ENCODE peak calls at places on chromosomes 5 and 9, in four cellular contexts. One of them, this sample, is unnamed.

GRCh38 chr5:36932699-36933098 is 56.1 kb downstream of the NIPBL start:
- DNase-seq in iPS DF 19.7: no peak
- DNase-seq in T-cell: no peak
- DNase-seq in aorta: no peak
- DNase-seq in this sample: no peak

GRCh38 chr9:1918642-1919041 is 96.5 kb upstream of the SMARCA2 start:
- DNase-seq in iPS DF 19.7: no peak
- DNase-seq in T-cell: no peak
- DNase-seq in aorta: no peak
- DNase-seq in this sample: no peak

GRCh38 chr5:10259916-10260315 is 9.8 kb downstream of the CCT5 start:
- DNase-seq in iPS DF 19.7: no peak
- DNase-seq in T-cell: no peak
- DNase-seq in aorta: no peak
- DNase-seq in this sample: no peak

GRCh38 chr9:89342948-89343347 is 24.6 kb downstream of the SECISBP2 start:
- DNase-seq in iPS DF 19.7: no peak
- DNase-seq in T-cell: no peak
- DNase-seq in aorta: no peak
- DNase-seq in this sample: no peak

GRCh38 chr9:129676970-129677369 is 11.5 kb downstream of the PRRX2 start:
- DNase-seq in iPS DF 19.7: no peak
- DNase-seq in T-cell: no peak
- DNase-seq in aorta: no peak
- DNase-seq in this sample: no peak

GRCh38 chr5:174827521-174827920 is 103.1 kb downstream of the MSX2 start:
- DNase-seq in iPS DF 19.7: no peak
- DNase-seq in T-cell: no peak
- DNase-seq in aorta: no peak
- DNase-seq in this sample: no peak

GRCh38 chr5:111722016-111722591 is 34.9 kb downstream of the NREP start:
- DNase-seq in iPS DF 19.7: no peak
- DNase-seq in T-cell: no peak
- DNase-seq in aorta: no peak
- DNase-seq in this sample: no peak

GRCh38 chr5:42641321-42642005 is 115.2 kb upstream of the CCDC152 start:
- DNase-seq in iPS DF 19.7: no peak
- DNase-seq in T-cell: no peak
- DNase-seq in aorta: no peak
- DNase-seq in this sample: no peak

GRCh38 chr5:78701795-78702406 is 53.3 kb upstream of the LHFPL2 start:
- DNase-seq in iPS DF 19.7: no peak
- DNase-seq in T-cell: no peak
- DNase-seq in aorta: no peak
- DNase-seq in this sample: no peak

GRCh38 chr9:79616013-79616412 is 44.2 kb downstream of the TLE4 start:
- DNase-seq in iPS DF 19.7: no peak
- DNase-seq in T-cell: no peak
- DNase-seq in aorta: no peak
- DNase-seq in this sample: no peak

GRCh38 chr5:173229381-173229959 is 5.5 kb downstream of the NKX2-5 start:
- DNase-seq in iPS DF 19.7: no peak
- DNase-seq in T-cell: no peak
- DNase-seq in aorta: no peak
- DNase-seq in this sample: no peak

GRCh38 chr9:134066923-134067851 is 639 bp downstream of the BRD3 start:
- DNase-seq in iPS DF 19.7: no peak
- DNase-seq in T-cell: peak; percentile 29
- DNase-seq in aorta: no peak
- DNase-seq in this sample: no peak

GRCh38 chr5:34804398-34804797 is 34.6 kb upstream of the TTC23L start:
- DNase-seq in iPS DF 19.7: no peak
- DNase-seq in T-cell: no peak
- DNase-seq in aorta: no peak
- DNase-seq in this sample: no peak

GRCh38 chr5:116011046-116011445 is 21.2 kb upstream of the ARL14EPL start:
- DNase-seq in iPS DF 19.7: no peak
- DNase-seq in T-cell: no peak
- DNase-seq in aorta: no peak
- DNase-seq in this sample: no peak

GRCh38 chr9:89657765-89658164 is 53.0 kb downstream of the GADD45G start:
- DNase-seq in iPS DF 19.7: no peak
- DNase-seq in T-cell: no peak
- DNase-seq in aorta: no peak
- DNase-seq in this sample: no peak

GRCh38 chr5:138275379-138275782 is 960 bp upstream of the GFRA3 start:
- DNase-seq in iPS DF 19.7: no peak
- DNase-seq in T-cell: no peak
- DNase-seq in aorta: no peak
- DNase-seq in this sample: no peak

GRCh38 chr9:114899461-114899860 is 30.9 kb downstream of the TNFSF8 start:
- DNase-seq in iPS DF 19.7: no peak
- DNase-seq in T-cell: no peak
- DNase-seq in aorta: no peak
- DNase-seq in this sample: no peak

GRCh38 chr5:5418764-5419163 is 3.7 kb upstream of the ICE1 start:
- DNase-seq in iPS DF 19.7: no peak
- DNase-seq in T-cell: no peak
- DNase-seq in aorta: no peak
- DNase-seq in this sample: no peak

GRCh38 chr5:102617857-102618187 is 119.0 kb upstream of the SLCO6A1 start:
- DNase-seq in iPS DF 19.7: no peak
- DNase-seq in T-cell: no peak
- DNase-seq in aorta: no peak
- DNase-seq in this sample: no peak

GRCh38 chr5:62143268-62144229 is 162.5 kb upstream of the KIF2A start:
- DNase-seq in iPS DF 19.7: no peak
- DNase-seq in T-cell: no peak
- DNase-seq in aorta: no peak
- DNase-seq in this sample: no peak

GRCh38 chr5:122099060-122099790 is 21.2 kb upstream of the LOX start:
- DNase-seq in iPS DF 19.7: no peak
- DNase-seq in T-cell: no peak
- DNase-seq in aorta: no peak
- DNase-seq in this sample: no peak

GRCh38 chr5:175842947-175843793 is 28.2 kb upstream of the CPLX2 start:
- DNase-seq in iPS DF 19.7: no peak
- DNase-seq in T-cell: no peak
- DNase-seq in aorta: no peak
- DNase-seq in this sample: no peak

GRCh38 chr5:150411245-150411979 is 1.3 kb downstream of the CD74 start:
- DNase-seq in iPS DF 19.7: no peak
- DNase-seq in T-cell: peak; percentile 77
- DNase-seq in aorta: peak; percentile 81
- DNase-seq in this sample: peak; percentile 93

GRCh38 chr5:150624334-150625163 is 15.9 kb upstream of the SYNPO start:
- DNase-seq in iPS DF 19.7: no peak
- DNase-seq in T-cell: no peak
- DNase-seq in aorta: no peak
- DNase-seq in this sample: no peak

GRCh38 chr5:141910271-141910673 is 13.4 kb upstream of the DELE1 start:
- DNase-seq in iPS DF 19.7: no peak
- DNase-seq in T-cell: no peak
- DNase-seq in aorta: no peak
- DNase-seq in this sample: no peak

GRCh38 chr5:54667136-54667535 is 149.6 kb downstream of the SNX18 start:
- DNase-seq in iPS DF 19.7: no peak
- DNase-seq in T-cell: no peak
- DNase-seq in aorta: no peak
- DNase-seq in this sample: no peak

GRCh38 chr5:130138406-130139060 is 234.3 kb downstream of the CHSY3 start:
- DNase-seq in iPS DF 19.7: no peak
- DNase-seq in T-cell: no peak
- DNase-seq in aorta: no peak
- DNase-seq in this sample: no peak

GRCh38 chr9:114035221-114035844 is 42.8 kb downstream of the AMBP start:
- DNase-seq in iPS DF 19.7: no peak
- DNase-seq in T-cell: no peak
- DNase-seq in aorta: no peak
- DNase-seq in this sample: peak; percentile 10

GRCh38 chr9:117265253-117265652 is 149.6 kb downstream of the ASTN2 start:
- DNase-seq in iPS DF 19.7: no peak
- DNase-seq in T-cell: no peak
- DNase-seq in aorta: no peak
- DNase-seq in this sample: no peak

GRCh38 chr5:133119233-133119711 is 67.5 kb downstream of the HSPA4 start:
- DNase-seq in iPS DF 19.7: no peak
- DNase-seq in T-cell: no peak
- DNase-seq in aorta: no peak
- DNase-seq in this sample: no peak

GRCh38 chr5:160250226-160250625 is 20.9 kb downstream of the FABP6 start:
- DNase-seq in iPS DF 19.7: no peak
- DNase-seq in T-cell: no peak
- DNase-seq in aorta: no peak
- DNase-seq in this sample: no peak

GRCh38 chr9:34049630-34050384 is 1.1 kb upstream of the UBAP2 start:
- DNase-seq in iPS DF 19.7: no peak
- DNase-seq in T-cell: no peak
- DNase-seq in aorta: no peak
- DNase-seq in this sample: no peak

GRCh38 chr5:77312411-77312810 is 101.9 kb downstream of the PDE8B start:
- DNase-seq in iPS DF 19.7: no peak
- DNase-seq in T-cell: no peak
- DNase-seq in aorta: no peak
- DNase-seq in this sample: no peak

GRCh38 chr5:123285122-123286011 is 137.8 kb downstream of the CEP120 start:
- DNase-seq in iPS DF 19.7: no peak
- DNase-seq in T-cell: no peak
- DNase-seq in aorta: peak; percentile 66
- DNase-seq in this sample: peak; percentile 45

GRCh38 chr5:172490739-172491461 is 36.6 kb upstream of the SH3PXD2B start:
- DNase-seq in iPS DF 19.7: no peak
- DNase-seq in T-cell: no peak
- DNase-seq in aorta: no peak
- DNase-seq in this sample: no peak

GRCh38 chr5:126446498-126447224 is 23.5 kb downstream of the GRAMD2B start:
- DNase-seq in iPS DF 19.7: no peak
- DNase-seq in T-cell: no peak
- DNase-seq in aorta: no peak
- DNase-seq in this sample: no peak

GRCh38 chr5:59596586-59597348 is 296.8 kb downstream of the PDE4D start:
- DNase-seq in iPS DF 19.7: no peak
- DNase-seq in T-cell: no peak
- DNase-seq in aorta: no peak
- DNase-seq in this sample: no peak

GRCh38 chr5:174444791-174445190 is 279.6 kb upstream of the MSX2 start:
- DNase-seq in iPS DF 19.7: no peak
- DNase-seq in T-cell: no peak
- DNase-seq in aorta: no peak
- DNase-seq in this sample: no peak

GRCh38 chr5:1330146-1330846 is 14.6 kb downstream of the CLPTM1L start:
- DNase-seq in iPS DF 19.7: no peak
- DNase-seq in T-cell: no peak
- DNase-seq in aorta: no peak
- DNase-seq in this sample: peak; percentile 69